ENCODE peak calls at places on chromosomes 3 and 15, in seven cellular contexts. T is body of pancreas; K is cardiac muscle cell; E is heart left ventricle; O is pancreas; Y is lower lobe of right lung; V is CD4-positive, alpha-beta T cell. J is an unnamed sample.

GRCh38 chr3:46895204-46895660 is 17.7 kb downstream of the PTH1R start:
- DNase-seq in O (peak; percentile 77), V (peak; percentile 69), E (peak; percentile 85), K (peak; percentile 67), T (peak; percentile 68), Y (peak; percentile 82), J (peak; percentile 61)

GRCh38 chr3:179194931-179195330 is 46.8 kb downstream of the PIK3CA start:
- DNase-seq in V (no peak), O (no peak), T (no peak), K (peak; percentile 65), E (no peak), Y (no peak), J (no peak)

GRCh38 chr15:90143176-90143655 is 40.9 kb upstream of the IDH2 start:
- DNase-seq in V (peak; percentile 61), E (peak; percentile 69), Y (peak; percentile 82), T (peak; percentile 95), O (peak; percentile 92), K (peak; percentile 87), J (peak; percentile 13)

GRCh38 chr3:43963208-43963607 is 272.5 kb downstream of the ABHD5 start:
- DNase-seq in K (no peak), T (no peak), O (no peak), V (no peak), Y (no peak), E (no peak), J (no peak)

GRCh38 chr3:15536856-15537255 is 15.3 kb upstream of the COLQ start:
- DNase-seq in E (no peak), K (no peak), O (no peak), V (no peak), Y (no peak), T (no peak), J (no peak)

GRCh38 chr3:50651875-50652529 is 22.7 kb upstream of the DOCK3 start:
- DNase-seq in O (no peak), E (no peak), K (no peak), T (no peak), Y (no peak), V (no peak), J (no peak)

GRCh38 chr3:66438045-66438444 is 62.8 kb downstream of the LRIG1 start:
- DNase-seq in E (no peak), V (no peak), Y (no peak), K (no peak), O (no peak), T (no peak), J (no peak)

GRCh38 chr15:82021992-82022391 is 23.8 kb downstream of the MEX3B start:
- DNase-seq in K (peak; percentile 34), O (no peak), T (no peak), V (no peak), Y (no peak), E (no peak), J (no peak)

GRCh38 chr15:31439328-31439727 is 112.7 kb downstream of the KLF13 start:
- DNase-seq in V (no peak), K (no peak), T (no peak), Y (no peak), E (no peak), O (no peak), J (no peak)

GRCh38 chr15:40844543-40844981 is 714 bp downstream of the SPINT1 start:
- DNase-seq in V (no peak), O (peak; percentile 68), T (peak; percentile 56), K (no peak), Y (peak; percentile 73), E (peak; percentile 65), J (no peak)

GRCh38 chr15:85581495-85581894 is 201.1 kb downstream of the AKAP13 start:
- DNase-seq in K (no peak), V (peak; percentile 69), O (peak; percentile 70), T (peak; percentile 61), E (peak; percentile 76), Y (peak; percentile 71), J (peak; percentile 68)

GRCh38 chr3:51789437-51789836 is 10.4 kb upstream of the IQCF6 start:
- DNase-seq in T (no peak), K (no peak), E (no peak), O (no peak), Y (no peak), V (no peak), J (no peak)

GRCh38 chr3:51792206-51792605 is 13.2 kb upstream of the IQCF6 start:
- DNase-seq in O (no peak), Y (no peak), K (no peak), E (no peak), T (no peak), V (no peak), J (no peak)

GRCh38 chr3:51786247-51786646 is 7.2 kb upstream of the IQCF6 start:
- DNase-seq in O (no peak), T (no peak), E (no peak), Y (no peak), V (no peak), K (no peak), J (no peak)
- H3K27ac ChIP-seq in O (no peak overlapping the region), T (no peak overlapping the region), E (no peak overlapping the region), Y (no peak overlapping the region), V (no peak overlapping the region), K (no peak overlapping the region), J (no peak overlapping the region)

DNA sequence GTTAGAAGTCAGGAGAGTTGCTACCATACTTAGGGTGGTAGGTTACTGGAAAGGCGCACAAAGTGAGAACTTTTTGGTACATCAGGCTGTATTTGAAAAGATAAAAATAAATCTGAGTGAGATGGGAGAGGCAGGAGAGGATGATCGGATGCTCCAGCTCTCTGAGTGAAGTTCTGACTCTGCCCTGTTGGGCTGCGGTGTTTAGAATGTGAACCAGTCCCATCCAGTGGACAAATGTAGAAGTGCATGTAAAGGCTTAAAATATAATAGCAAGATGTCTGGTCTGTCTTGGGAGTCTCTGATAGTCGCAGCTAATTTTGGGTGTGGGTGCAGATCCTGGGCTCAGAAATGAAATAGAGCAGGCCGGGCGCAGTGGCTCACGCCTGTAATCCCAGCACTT is 30.4 kb downstream of the ACKR2 start:
- DNase-seq in K (peak; percentile 71), V (peak; percentile 12), O (peak; percentile 25), E (no peak), T (peak; percentile 43), Y (no peak), J (peak; percentile 32)
- TF ChIP-seq CTCF in K (peak; percentile 73), V (peak; percentile 63), O (peak; percentile 68), E (peak; percentile 76), T (peak; percentile 64), Y (peak; percentile 66), J (peak; percentile 87)

GRCh38 chr15:74791667-74792066 is 9.8 kb downstream of the CSK start:
- DNase-seq in O (no peak), Y (no peak), T (no peak), K (no peak), E (no peak), V (no peak), J (no peak)

GRCh38 chr15:74793135-74794028 is 11.5 kb downstream of the CSK start:
- DNase-seq in T (no peak), V (peak; percentile 74), Y (no peak), K (no peak), O (no peak), E (no peak), J (no peak)

GRCh38 chr15:74794248-74794969 is 12.5 kb downstream of the CSK start:
- DNase-seq in Y (no peak), T (no peak), O (no peak), E (no peak), V (no peak), K (no peak), J (no peak)

GRCh38 chr15:74791007-74791406 is 9.1 kb downstream of the CSK start:
- DNase-seq in E (no peak), Y (no peak), O (no peak), T (no peak), K (no peak), V (no peak), J (no peak)

DNA sequence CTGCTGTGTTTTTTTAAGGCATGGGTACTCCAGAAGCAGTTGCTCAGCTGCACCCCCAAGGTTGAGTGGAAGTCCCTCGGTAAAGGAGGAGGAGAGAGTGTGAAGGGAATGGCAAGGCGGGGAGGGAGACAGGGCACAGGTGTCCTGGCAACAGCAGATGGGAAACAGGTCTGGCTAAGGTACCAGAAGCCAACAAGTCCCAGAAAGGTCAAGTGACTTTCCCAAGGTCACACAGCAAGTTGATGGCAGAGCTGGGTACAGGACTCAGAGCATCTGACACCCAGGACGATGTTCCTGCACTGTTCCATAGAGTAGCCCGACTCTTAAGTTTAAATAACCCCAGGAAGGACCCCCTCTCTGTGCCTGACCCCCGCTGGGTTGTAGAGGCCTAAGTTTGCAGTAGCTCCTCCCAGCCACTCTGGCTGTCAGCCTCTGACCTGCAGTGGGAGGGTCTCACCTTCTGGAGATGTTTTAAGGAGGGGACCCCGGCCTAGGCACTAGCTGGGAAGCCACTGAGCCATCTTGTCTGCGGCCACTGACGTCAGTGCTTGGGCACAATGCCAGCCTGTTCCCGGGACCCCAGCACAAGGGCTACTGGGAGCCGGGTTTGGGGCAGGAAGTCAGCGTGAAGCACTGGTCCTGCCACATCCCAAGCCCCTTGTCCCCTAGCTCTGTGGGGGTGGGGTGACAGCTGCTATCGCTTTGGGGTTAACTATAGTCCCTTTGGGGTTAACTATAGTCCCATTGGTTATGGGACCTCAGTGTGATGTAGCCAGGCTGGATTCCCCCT is 10.5 kb downstream of the CSK start:
- DNase-seq in V (no peak), T (no peak), Y (no peak), O (no peak), E (peak; percentile 60), K (no peak), J (no peak)
- H3K27ac ChIP-seq in V (peak overlapping the region; percentile 90), T (no peak overlapping the region), Y (peak overlapping the region; percentile 28), O (no peak overlapping the region), E (no peak overlapping the region), K (no peak overlapping the region), J (no peak overlapping the region)

GRCh38 chr15:59306520-59307163 is 66.0 kb downstream of the MYO1E start:
- DNase-seq in K (no peak), V (no peak), E (no peak), Y (no peak), O (no peak), T (no peak), J (no peak)

GRCh38 chr15:59301527-59301926 is 71.1 kb downstream of the MYO1E start:
- DNase-seq in T (no peak), V (no peak), Y (no peak), O (no peak), E (no peak), K (no peak), J (no peak)

GRCh38 chr15:59304807-59305206 is 67.9 kb downstream of the MYO1E start:
- DNase-seq in T (no peak), Y (no peak), O (no peak), E (no peak), V (no peak), K (no peak), J (no peak)

GRCh38 chr15:59303136-59303535 is 69.5 kb downstream of the MYO1E start:
- DNase-seq in V (no peak), T (no peak), O (no peak), K (no peak), Y (no peak), E (no peak), J (no peak)

DNA sequence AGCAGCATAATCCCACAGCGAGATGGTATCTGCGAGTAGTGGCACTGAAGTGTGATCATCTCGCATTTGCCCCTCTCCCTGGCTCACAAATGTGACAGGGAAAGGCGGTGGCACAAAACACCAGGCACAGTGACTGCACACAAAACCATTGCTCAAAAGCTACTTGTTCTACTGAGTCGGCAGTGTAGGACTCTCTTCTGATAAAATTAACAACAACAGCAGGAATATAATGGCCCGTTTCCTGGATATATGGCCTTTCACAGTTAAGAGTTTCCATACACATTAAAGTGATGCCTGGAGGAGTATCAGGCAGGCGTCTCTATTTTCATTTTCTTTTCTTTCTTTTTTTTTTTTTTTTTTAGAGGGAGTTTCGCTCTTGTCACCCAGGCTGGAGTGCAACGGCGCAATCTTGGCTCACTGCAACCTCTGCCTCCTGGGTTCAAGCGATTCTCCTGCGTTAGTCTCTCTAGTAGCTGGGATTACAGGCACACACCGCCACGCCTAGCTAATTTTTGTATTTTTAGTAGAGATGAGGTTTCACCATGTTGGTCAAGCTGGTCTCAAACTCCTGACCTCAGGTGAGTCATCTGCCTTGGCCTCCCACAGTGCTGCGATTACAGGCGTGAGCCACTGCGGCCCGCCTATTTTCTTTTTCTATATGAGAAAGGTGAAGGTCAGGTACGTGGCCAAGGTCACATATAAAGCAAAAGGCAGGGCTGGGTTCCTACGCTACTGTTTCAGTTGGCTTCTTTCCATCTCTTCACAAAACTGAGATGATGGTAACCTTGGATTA is 68.8 kb downstream of the MYO1E start:
- DNase-seq in V (no peak), E (no peak), T (no peak), K (no peak), O (no peak), Y (no peak), J (no peak)
- TF ChIP-seq CTCF in V (no peak), E (no peak), T (no peak), K (no peak), O (no peak), Y (no peak), J (no peak)